ENCODE peak calls at places on chromosome X, in five cellular contexts. One of them, this sample, is unnamed.

GRCh38 chrX:78747471-78747870 is at the start of gene LPAR4:
- DNase-seq in thyroid gland: no peak
- DNase-seq in fibroblast of lung: peak
- DNase-seq in HL-60: no peak
- DNase-seq in lung: no peak
- DNase-seq in this sample: no peak

GRCh38 chrX:40108959-40109287 is 11.2 kb upstream of the BCOR start:
- DNase-seq in fibroblast of lung: peak
- DNase-seq in lung: no peak
- DNase-seq in HL-60: peak
- DNase-seq in thyroid gland: peak
- DNase-seq in this sample: peak

GRCh38 chrX:51837451-51837850 is 56.0 kb upstream of the MAGED1 start:
- DNase-seq in lung: no peak
- DNase-seq in HL-60: no peak
- DNase-seq in fibroblast of lung: no peak
- DNase-seq in thyroid gland: no peak
- DNase-seq in this sample: no peak

GRCh38 chrX:33434256-33435092 is 223.1 kb upstream of the DMD start:
- DNase-seq in fibroblast of lung: peak
- DNase-seq in thyroid gland: peak
- DNase-seq in HL-60: peak
- DNase-seq in lung: peak
- DNase-seq in this sample: peak

GRCh38 chrX:143788265-143788664 is 67.7 kb upstream of the SPANXN2 start:
- DNase-seq in thyroid gland: no peak
- DNase-seq in fibroblast of lung: peak
- DNase-seq in HL-60: peak
- DNase-seq in lung: no peak
- DNase-seq in this sample: no peak

GRCh38 chrX:111168314-111168713 is 72.3 kb downstream of the PAK3 start:
- DNase-seq in thyroid gland: no peak
- DNase-seq in HL-60: peak
- DNase-seq in lung: no peak
- DNase-seq in fibroblast of lung: peak
- DNase-seq in this sample: no peak

GRCh38 chrX:33840176-33840575 is 291.9 kb downstream of the FAM47A start:
- DNase-seq in fibroblast of lung: no peak
- DNase-seq in thyroid gland: peak
- DNase-seq in lung: no peak
- DNase-seq in HL-60: no peak
- DNase-seq in this sample: no peak

GRCh38 chrX:132041016-132041415 is 17.9 kb downstream of the STK26 start:
- DNase-seq in lung: no peak
- DNase-seq in thyroid gland: no peak
- DNase-seq in fibroblast of lung: no peak
- DNase-seq in HL-60: no peak
- DNase-seq in this sample: peak

GRCh38 chrX:72247206-72247944 is 8.5 kb upstream of the ERCC6L start:
- DNase-seq in HL-60: no peak
- DNase-seq in thyroid gland: peak
- DNase-seq in lung: peak
- DNase-seq in fibroblast of lung: peak
- DNase-seq in this sample: no peak

GRCh38 chrX:9862525-9862924 is 76.3 kb downstream of the SHROOM2 start:
- DNase-seq in HL-60: no peak
- DNase-seq in fibroblast of lung: no peak
- DNase-seq in lung: no peak
- DNase-seq in thyroid gland: no peak
- DNase-seq in this sample: no peak

GRCh38 chrX:127404156-127404555 is 584.6 kb downstream of the PRR32 start:
- DNase-seq in HL-60: no peak
- DNase-seq in fibroblast of lung: no peak
- DNase-seq in thyroid gland: no peak
- DNase-seq in lung: no peak
- DNase-seq in this sample: no peak

GRCh38 chrX:137549846-137550534 is 15.9 kb upstream of the ZIC3 start:
- DNase-seq in lung: no peak
- DNase-seq in thyroid gland: no peak
- DNase-seq in HL-60: no peak
- DNase-seq in fibroblast of lung: no peak
- DNase-seq in this sample: no peak

GRCh38 chrX:18674417-18674787 is 2.5 kb upstream of the RS1 start:
- DNase-seq in HL-60: no peak
- DNase-seq in lung: no peak
- DNase-seq in thyroid gland: peak
- DNase-seq in fibroblast of lung: no peak
- DNase-seq in this sample: no peak

GRCh38 chrX:18676050-18676449 is 4.1 kb upstream of the RS1 start:
- DNase-seq in fibroblast of lung: no peak
- DNase-seq in HL-60: no peak
- DNase-seq in lung: no peak
- DNase-seq in thyroid gland: no peak
- DNase-seq in this sample: no peak

GRCh38 chrX:18677140-18677834 is 5.4 kb upstream of the RS1 start:
- DNase-seq in HL-60: no peak
- DNase-seq in fibroblast of lung: no peak
- DNase-seq in thyroid gland: no peak
- DNase-seq in lung: no peak
- DNase-seq in this sample: no peak

GRCh38 chrX:18674788-18675735 is 3.2 kb upstream of the RS1 start:
- DNase-seq in lung: peak
- DNase-seq in fibroblast of lung: peak
- DNase-seq in thyroid gland: peak
- DNase-seq in HL-60: peak
- DNase-seq in this sample: peak

DNA sequence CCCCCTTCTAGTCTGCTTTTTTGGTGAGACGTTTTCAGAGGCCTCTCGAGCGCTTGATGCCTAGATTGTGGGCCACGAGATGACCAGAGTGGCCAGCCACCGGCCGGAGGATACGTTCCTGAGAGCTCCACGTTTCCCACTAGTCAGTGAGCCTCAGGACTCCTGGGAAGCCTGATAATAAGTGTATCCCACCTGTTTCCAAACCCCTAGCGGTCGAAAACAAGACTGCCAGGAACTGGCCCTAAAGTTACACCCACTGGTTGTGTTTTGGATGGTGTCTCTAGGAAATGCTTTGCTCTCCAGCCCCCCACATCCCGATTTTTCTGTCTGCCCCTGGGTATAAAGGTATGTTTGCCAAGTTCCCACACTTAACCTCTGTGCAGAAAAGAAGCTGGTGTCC is 4.6 kb upstream of the RS1 start:
- DNase-seq in lung: no peak
- DNase-seq in HL-60: no peak
- DNase-seq in thyroid gland: peak
- DNase-seq in fibroblast of lung: no peak
- DNase-seq in this sample: peak
- TF ChIP-seq CTCF in lung: no peak
- TF ChIP-seq CTCF in HL-60: no peak
- TF ChIP-seq CTCF in thyroid gland: peak
- TF ChIP-seq CTCF in fibroblast of lung: no peak
- TF ChIP-seq CTCF in this sample: peak

GRCh38 chrX:136209016-136209738 is 42.0 kb downstream of the MAP7D3 start:
- DNase-seq in HL-60: peak
- DNase-seq in lung: no peak
- DNase-seq in thyroid gland: peak
- DNase-seq in fibroblast of lung: peak
- DNase-seq in this sample: no peak
- TF ChIP-seq CTCF in HL-60: no peak
- TF ChIP-seq CTCF in lung: peak
- TF ChIP-seq CTCF in thyroid gland: peak
- TF ChIP-seq CTCF in fibroblast of lung: peak
- TF ChIP-seq CTCF in this sample: peak

GRCh38 chrX:66731398-66731797 is 92.5 kb upstream of the EDA2R start:
- DNase-seq in thyroid gland: no peak
- DNase-seq in fibroblast of lung: peak
- DNase-seq in lung: no peak
- DNase-seq in HL-60: peak
- DNase-seq in this sample: no peak

DNA sequence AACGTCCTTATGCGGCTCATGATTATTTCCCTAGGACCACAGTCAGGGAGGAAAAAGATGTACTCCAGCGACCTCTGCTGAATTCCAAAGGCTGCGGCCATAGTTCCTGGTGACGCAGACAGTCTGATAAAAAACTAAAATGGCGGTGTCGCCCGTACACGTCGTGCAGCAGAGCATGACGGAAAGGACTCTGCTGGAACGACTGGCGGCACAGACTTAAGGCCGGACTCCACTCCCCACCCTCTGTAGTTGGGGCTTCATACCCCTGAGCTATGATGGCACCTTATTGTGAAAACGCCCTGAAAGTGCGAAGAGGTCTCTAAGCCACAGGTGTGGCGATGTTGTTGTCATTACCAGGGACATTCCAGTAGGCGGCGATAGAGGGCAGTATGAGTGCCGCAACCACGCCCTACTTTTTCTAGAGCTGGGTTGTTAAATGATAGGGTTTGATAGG is 90.0 kb upstream of the EDA2R start:
- DNase-seq in thyroid gland: peak
- DNase-seq in lung: peak
- DNase-seq in HL-60: peak
- DNase-seq in fibroblast of lung: peak
- DNase-seq in this sample: peak
- TF ChIP-seq CTCF in thyroid gland: peak
- TF ChIP-seq CTCF in lung: peak
- TF ChIP-seq CTCF in HL-60: peak
- TF ChIP-seq CTCF in fibroblast of lung: peak
- TF ChIP-seq CTCF in this sample: peak

GRCh38 chrX:24877854-24878650 is 137.7 kb downstream of the ARX start:
- DNase-seq in thyroid gland: no peak
- DNase-seq in lung: no peak
- DNase-seq in HL-60: no peak
- DNase-seq in fibroblast of lung: no peak
- DNase-seq in this sample: no peak

GRCh38 chrX:24876782-24877315 is 138.9 kb downstream of the ARX start:
- DNase-seq in HL-60: no peak
- DNase-seq in fibroblast of lung: no peak
- DNase-seq in thyroid gland: no peak
- DNase-seq in lung: no peak
- DNase-seq in this sample: no peak

GRCh38 chrX:24874604-24875247 is 141.0 kb downstream of the ARX start:
- DNase-seq in lung: no peak
- DNase-seq in thyroid gland: no peak
- DNase-seq in HL-60: no peak
- DNase-seq in fibroblast of lung: no peak
- DNase-seq in this sample: no peak

GRCh38 chrX:24879679-24880078 is 136.1 kb downstream of the ARX start:
- DNase-seq in HL-60: no peak
- DNase-seq in fibroblast of lung: no peak
- DNase-seq in thyroid gland: no peak
- DNase-seq in lung: no peak
- DNase-seq in this sample: no peak
- TF ChIP-seq CTCF in HL-60: no peak
- TF ChIP-seq CTCF in fibroblast of lung: no peak
- TF ChIP-seq CTCF in thyroid gland: no peak
- TF ChIP-seq CTCF in lung: no peak
- TF ChIP-seq CTCF in this sample: no peak

GRCh38 chrX:134377537-134377936 is 82.4 kb upstream of the HPRT1 start:
- DNase-seq in lung: no peak
- DNase-seq in fibroblast of lung: peak
- DNase-seq in thyroid gland: peak
- DNase-seq in HL-60: peak
- DNase-seq in this sample: no peak
- TF ChIP-seq CTCF in lung: no peak
- TF ChIP-seq CTCF in fibroblast of lung: peak
- TF ChIP-seq CTCF in thyroid gland: peak
- TF ChIP-seq CTCF in HL-60: no peak
- TF ChIP-seq CTCF in this sample: peak

DNA sequence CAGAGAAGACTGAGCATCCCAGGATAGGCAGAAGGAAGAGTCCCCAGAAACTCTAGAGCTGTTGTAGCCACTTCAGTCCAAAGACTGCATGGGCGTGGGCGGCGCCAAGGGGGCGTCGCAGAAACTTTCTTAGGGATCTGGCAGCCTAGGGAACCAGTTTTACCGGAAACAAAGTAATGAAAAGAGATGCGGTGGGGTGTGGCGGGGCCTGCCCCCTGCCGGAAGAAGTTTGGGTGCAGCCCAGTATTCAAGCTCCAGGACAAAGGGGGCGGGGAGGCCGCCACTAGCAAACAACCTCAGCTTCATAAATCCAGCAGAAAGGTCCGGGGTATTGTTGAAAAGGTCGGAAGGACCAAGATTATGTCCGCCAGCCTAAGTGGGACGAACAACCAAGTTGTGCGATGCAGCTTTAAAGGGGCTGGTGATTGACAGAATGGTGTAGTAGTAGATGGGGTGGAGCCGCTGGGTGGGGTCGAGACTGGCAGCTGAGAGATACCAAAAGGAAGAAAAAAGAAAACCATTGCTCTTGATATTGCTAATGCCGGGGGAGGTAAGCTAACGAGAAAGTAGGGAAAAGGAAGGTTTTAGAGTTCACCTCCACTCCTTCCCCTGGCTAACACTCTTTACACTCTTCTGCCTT is 190.5 kb downstream of the RRAGB start:
- DNase-seq in HL-60: peak
- DNase-seq in lung: peak
- DNase-seq in fibroblast of lung: peak
- DNase-seq in thyroid gland: peak
- DNase-seq in this sample: peak
- TF ChIP-seq CTCF in HL-60: no peak
- TF ChIP-seq CTCF in lung: no peak
- TF ChIP-seq CTCF in fibroblast of lung: peak
- TF ChIP-seq CTCF in thyroid gland: peak
- TF ChIP-seq CTCF in this sample: peak

DNA sequence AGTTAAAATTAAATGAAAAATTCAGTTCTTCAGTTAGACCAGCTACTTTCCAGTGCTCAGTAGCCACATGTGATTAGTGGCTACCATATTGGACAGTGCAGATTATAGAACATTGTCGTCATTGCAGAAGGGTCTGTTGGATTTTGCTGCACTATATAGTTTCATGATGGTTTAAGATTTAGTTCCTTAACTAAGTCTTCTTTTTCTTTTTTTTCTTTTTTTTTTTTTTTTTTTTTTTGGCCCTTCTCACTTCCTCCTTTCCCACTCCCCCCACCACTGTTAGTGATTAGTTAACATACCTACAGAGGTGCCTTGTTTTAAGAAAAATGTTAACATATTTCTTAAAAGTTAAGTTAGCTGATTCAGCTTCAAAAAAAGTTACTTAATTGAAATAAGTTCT is 9.0 kb downstream of the RAB9A start:
- DNase-seq in lung: no peak
- DNase-seq in HL-60: no peak
- DNase-seq in fibroblast of lung: no peak
- DNase-seq in thyroid gland: no peak
- DNase-seq in this sample: no peak
- TF ChIP-seq CTCF in lung: no peak
- TF ChIP-seq CTCF in HL-60: no peak
- TF ChIP-seq CTCF in fibroblast of lung: no peak
- TF ChIP-seq CTCF in thyroid gland: no peak
- TF ChIP-seq CTCF in this sample: no peak

GRCh38 chrX:107787827-107788226 is 10.3 kb downstream of the NCBP2L start:
- DNase-seq in fibroblast of lung: no peak
- DNase-seq in lung: no peak
- DNase-seq in thyroid gland: no peak
- DNase-seq in HL-60: no peak
- DNase-seq in this sample: no peak
- TF ChIP-seq CTCF in fibroblast of lung: no peak
- TF ChIP-seq CTCF in lung: no peak
- TF ChIP-seq CTCF in thyroid gland: no peak
- TF ChIP-seq CTCF in HL-60: no peak
- TF ChIP-seq CTCF in this sample: no peak